ENCODE peak calls at places on chromosomes 16 and 17, in four cellular contexts. One of them, this sample, is unnamed.

GRCh38 chr17:62780951-62781350 is 27.2 kb downstream of the MARCHF10 start:
- DNase-seq in HEK293T: no peak
- DNase-seq in cardiac fibroblast: no peak
- DNase-seq in NCI-H69: no peak
- DNase-seq in this sample: no peak

GRCh38 chr16:5838725-5839124 is 741.1 kb upstream of the EEF2KMT start:
- DNase-seq in cardiac fibroblast: no peak
- DNase-seq in HEK293T: no peak
- DNase-seq in NCI-H69: no peak
- DNase-seq in this sample: no peak

GRCh38 chr16:49643429-49644142 is 212.3 kb downstream of the ZNF423 start:
- DNase-seq in cardiac fibroblast: peak
- DNase-seq in NCI-H69: no peak
- DNase-seq in HEK293T: no peak
- DNase-seq in this sample: peak

GRCh38 chr17:66264696-66265095 is 35.5 kb upstream of the APOH start:
- DNase-seq in HEK293T: no peak
- DNase-seq in cardiac fibroblast: no peak
- DNase-seq in NCI-H69: no peak
- DNase-seq in this sample: no peak

GRCh38 chr17:79806863-79807720 is 10.2 kb upstream of the CBX8 start:
- DNase-seq in HEK293T: no peak
- DNase-seq in cardiac fibroblast: no peak
- DNase-seq in NCI-H69: no peak
- DNase-seq in this sample: no peak

GRCh38 chr17:77692571-77693161 is 265.8 kb upstream of the TNRC6C start:
- DNase-seq in NCI-H69: no peak
- DNase-seq in cardiac fibroblast: peak
- DNase-seq in HEK293T: no peak
- DNase-seq in this sample: peak

GRCh38 chr17:2177235-2177811 is 122.4 kb downstream of the HIC1 start:
- DNase-seq in HEK293T: no peak
- DNase-seq in NCI-H69: peak
- DNase-seq in cardiac fibroblast: peak
- DNase-seq in this sample: peak

GRCh38 chr16:69711115-69711740 is 15.1 kb downstream of the NQO1 start:
- DNase-seq in cardiac fibroblast: peak
- DNase-seq in HEK293T: no peak
- DNase-seq in NCI-H69: no peak
- DNase-seq in this sample: peak

GRCh38 chr16:56672761-56673536 is 3.3 kb downstream of the MT1H start:
- DNase-seq in cardiac fibroblast: no peak
- DNase-seq in HEK293T: no peak
- DNase-seq in NCI-H69: no peak
- DNase-seq in this sample: no peak

GRCh38 chr16:87924041-87924851 is 12.1 kb downstream of the CA5A start:
- DNase-seq in HEK293T: no peak
- DNase-seq in NCI-H69: peak
- DNase-seq in cardiac fibroblast: no peak
- DNase-seq in this sample: no peak

GRCh38 chr17:55302407-55302787 is 37.6 kb downstream of the HLF start:
- DNase-seq in NCI-H69: no peak
- DNase-seq in cardiac fibroblast: no peak
- DNase-seq in HEK293T: no peak
- DNase-seq in this sample: no peak

GRCh38 chr16:23537390-23537789 is 19.8 kb downstream of the EARS2 start:
- DNase-seq in NCI-H69: no peak
- DNase-seq in HEK293T: no peak
- DNase-seq in cardiac fibroblast: no peak
- DNase-seq in this sample: no peak

GRCh38 chr16:22189473-22190168 is 16.5 kb upstream of the EEF2K start:
- DNase-seq in cardiac fibroblast: peak
- DNase-seq in HEK293T: no peak
- DNase-seq in NCI-H69: peak
- DNase-seq in this sample: peak

This sample was measured in fibroblast of villous mesenchyme.